ENCODE peak calls at places on chromosomes 16 and 17, in five cellular contexts. K, O, Z, E and A are unnamed samples. For H3K36me3, the result is how much of the 10 kb centered on the place peaks cover.

GRCh38 chr16:89393731-89394406 is 96.5 kb downstream of the ANKRD11 start:
- DNase-seq in K (no peak), O (peak), Z (peak), E (no peak), A (peak)

GRCh38 chr16:57416084-57416483 is 11.5 kb downstream of the CCL17 start:
- DNase-seq in K (no peak), O (no peak), Z (no peak), E (no peak), A (peak)

GRCh38 chr17:17533901-17534441 is 37.8 kb upstream of the RASD1 start:
- DNase-seq in K (no peak), O (peak), Z (peak), E (no peak), A (no peak)

GRCh38 chr17:83064732-83065659 is 14.4 kb upstream of the METRNL start:
- DNase-seq in K (no peak), O (peak), Z (no peak), E (no peak), A (peak)

GRCh38 chr16:1909661-1910231 is 8.5 kb downstream of the HS3ST6 start:
- DNase-seq in K (peak), O (no peak), Z (no peak), E (no peak), A (no peak)

GRCh38 chr17:29613371-29613837 is 9.3 kb downstream of the CORO6 start:
- DNase-seq in K (no peak), O (peak), Z (peak), E (peak), A (peak)

GRCh38 chr17:29927546-29927945 is 2.5 kb downstream of the SSH2 start:
- DNase-seq in K (no peak), O (no peak), Z (no peak), E (no peak), A (no peak)

GRCh38 chr17:78933959-78934568 is 8.9 kb upstream of the TIMP2 start:
- DNase-seq in K (no peak), O (peak), Z (peak), E (peak), A (peak)

GRCh38 chr16:5863207-5863606 is 765.6 kb upstream of the EEF2KMT start:
- DNase-seq in K (no peak), O (no peak), Z (no peak), E (no peak), A (no peak)

GRCh38 chr17:19290047-19290705 is 53.0 kb downstream of the EPN2 start:
- DNase-seq in K (no peak), O (no peak), Z (no peak), E (no peak), A (no peak)

GRCh38 chr17:77489239-77489897 is 348.6 kb downstream of the SEC14L1 start:
- DNase-seq in K (no peak), O (no peak), Z (no peak), E (no peak), A (no peak)

GRCh38 chr16:35598696-35599332 is 2139.4 kb downstream of the TP53TG3F start:
- DNase-seq in K (no peak), O (no peak), Z (no peak), E (no peak), A (no peak)

GRCh38 chr16:78184554-78185183 is 85.2 kb downstream of the WWOX start:
- DNase-seq in K (no peak), O (no peak), Z (peak), E (no peak), A (no peak)

GRCh38 chr17:48456584-48456983 is 26.6 kb upstream of the SKAP1 start:
- DNase-seq in K (no peak), O (no peak), Z (no peak), E (no peak), A (no peak)

GRCh38 chr17:78040561-78041400 is 82.3 kb downstream of the TNRC6C start:
- DNase-seq in K (no peak), O (peak), Z (no peak), E (peak), A (peak)

GRCh38 chr16:87965973-87966667 is 14.9 kb downstream of the BANP start:
- DNase-seq in K (no peak), O (no peak), Z (no peak), E (no peak), A (no peak)

GRCh38 chr17:60941028-60941427 is 263.4 kb downstream of the BCAS3 start:
- DNase-seq in K (no peak), O (peak), Z (no peak), E (peak), A (no peak)

GRCh38 chr17:7509937-7510336 is 25.8 kb downstream of the POLR2A start:
- DNase-seq in K (peak), O (no peak), Z (no peak), E (no peak), A (no peak)

GRCh38 chr17:67511012-67511411 is 133.9 kb downstream of the PITPNC1 start:
- DNase-seq in K (no peak), O (no peak), Z (no peak), E (no peak), A (no peak)

GRCh38 chr16:70162041-70162451 is 11.5 kb upstream of the CLEC18C start:
- DNase-seq in K (peak), O (no peak), Z (peak), E (no peak), A (no peak)

GRCh38 chr16:86462334-86463084 is 47.8 kb upstream of the FOXF1 start:
- DNase-seq in K (no peak), O (no peak), Z (no peak), E (no peak), A (peak)
- TF ChIP-seq EP300 in K (no peak), O (peak), Z (no peak), E (no peak), A (peak)

GRCh38 chr16:4385789-4386451 is 14.3 kb downstream of the VASN start:
- DNase-seq in K (peak), O (no peak), Z (no peak), E (no peak), A (no peak)

GRCh38 chr16:4384497-4384896 is 12.8 kb downstream of the VASN start:
- DNase-seq in K (peak), O (no peak), Z (no peak), E (no peak), A (no peak)

GRCh38 chr16:4383591-4384495 is 12.2 kb downstream of the VASN start:
- DNase-seq in K (peak), O (no peak), Z (no peak), E (no peak), A (no peak)

GRCh38 chr16:4386452-4386813 is 14.8 kb downstream of the VASN start:
- DNase-seq in K (peak), O (no peak), Z (no peak), E (no peak), A (no peak)

GRCh38 chr16:4385066-4385788 is 13.6 kb downstream of the VASN start:
- DNase-seq in K (no peak), O (no peak), Z (no peak), E (no peak), A (no peak)
- H3K36me3 ChIP-seq in K (half or more), O (half or more), Z (under half), E (under half), A (under half)

GRCh38 chr17:81941484-81942166 is 4.5 kb upstream of the PYCR1 start:
- DNase-seq in K (no peak), O (no peak), Z (no peak), E (no peak), A (no peak)

GRCh38 chr17:81940538-81941483 is 3.7 kb upstream of the PYCR1 start:
- DNase-seq in K (no peak), O (no peak), Z (no peak), E (no peak), A (no peak)

GRCh38 chr17:81942167-81942553 is 4.9 kb downstream of the MYADML2 start:
- DNase-seq in K (no peak), O (no peak), Z (no peak), E (no peak), A (no peak)

GRCh38 chr17:81939218-81939617 is 2.1 kb upstream of the PYCR1 start:
- DNase-seq in K (no peak), O (no peak), Z (no peak), E (no peak), A (no peak)

GRCh38 chr17:81939881-81940385 is 2.8 kb upstream of the PYCR1 start:
- DNase-seq in K (no peak), O (peak), Z (no peak), E (no peak), A (peak)
- TF ChIP-seq EP300 in K (no peak), O (no peak), Z (no peak), E (no peak), A (no peak)

GRCh38 chr17:42340691-42341127 is 47.5 kb downstream of the STAT3 start:
- DNase-seq in K (no peak), O (no peak), Z (no peak), E (no peak), A (peak)
- H3K36me3 ChIP-seq in K (half or more), O (half or more), Z (under half), E (under half), A (half or more)